ENCODE peak calls at places on chromosomes 11 and 22, in seven cellular contexts. Y is testis; Q is A549; U is cardiac muscle cell; K is kidney; S is CD8-positive, alpha-beta T cell; Z is ovary. V is an unnamed sample.

GRCh38 chr11:15769203-15769602 is 587.1 kb downstream of the SOX6 start:
- DNase-seq in Y (no peak), Q (no peak), U (no peak), K (no peak), S (no peak), Z (no peak), V (peak)

GRCh38 chr11:114185436-114185835 is 110.8 kb upstream of the NNMT start:
- DNase-seq in Y (no peak), Q (no peak), U (no peak), K (no peak), S (peak), Z (no peak), V (no peak)

GRCh38 chr11:114953039-114953438 is 274.7 kb downstream of the NXPE2 start:
- DNase-seq in Y (no peak), Q (peak), U (no peak), K (no peak), S (no peak), Z (no peak), V (no peak)

GRCh38 chr11:32891657-32892354 is 805 bp upstream of the QSER1 start:
- DNase-seq in Y (peak), Q (no peak), U (peak), K (no peak), S (no peak), Z (no peak), V (no peak)

GRCh38 chr11:125072210-125072960 is 9.3 kb downstream of the SLC37A2 start:
- DNase-seq in Y (no peak), Q (no peak), U (no peak), K (no peak), S (no peak), Z (no peak), V (no peak)

GRCh38 chr11:86958259-86958658 is 3.1 kb upstream of the FZD4 start:
- DNase-seq in Y (no peak), Q (no peak), U (no peak), K (no peak), S (no peak), Z (no peak), V (no peak)

GRCh38 chr22:21766933-21767462 is 31.4 kb upstream of the YPEL1 start:
- DNase-seq in Y (no peak), Q (no peak), U (no peak), K (no peak), S (peak), Z (no peak), V (no peak)

GRCh38 chr11:83249972-83250593 is 36.1 kb downstream of the CCDC90B start:
- DNase-seq in Y (peak), Q (peak), U (peak), K (no peak), S (peak), Z (no peak), V (no peak)

GRCh38 chr22:17921871-17922821 is 102.2 kb downstream of the MICAL3 start:
- DNase-seq in Y (no peak), Q (no peak), U (no peak), K (no peak), S (no peak), Z (no peak), V (peak)

GRCh38 chr11:109968781-109969180 is 124.4 kb upstream of the ZC3H12C start:
- DNase-seq in Y (no peak), Q (no peak), U (no peak), K (no peak), S (no peak), Z (no peak), V (no peak)

GRCh38 chr22:41544671-41545476 is 604 bp upstream of the POLR3H start:
- DNase-seq in Y (no peak), Q (no peak), U (no peak), K (no peak), S (no peak), Z (no peak), V (no peak)

GRCh38 chr11:34318111-34319037 is 39.4 kb downstream of the ABTB2 start:
- DNase-seq in Y (no peak), Q (peak), U (peak), K (no peak), S (no peak), Z (no peak), V (peak)

GRCh38 chr11:7892751-7893356 is 38.2 kb downstream of the OR10A6 start:
- DNase-seq in Y (no peak), Q (peak), U (peak), K (no peak), S (no peak), Z (no peak), V (peak)

GRCh38 chr11:2704896-2705606 is 5.3 kb upstream of the KCNQ1OT1 start:
- DNase-seq in Y (no peak), Q (no peak), U (no peak), K (peak), S (no peak), Z (no peak), V (no peak)

GRCh38 chr11:130522284-130522961 is 74.0 kb downstream of the ADAMTS15 start:
- DNase-seq in Y (peak), Q (peak), U (peak), K (peak), S (no peak), Z (peak), V (no peak)

GRCh38 chr22:32475428-32476010 is 908 bp downstream of the FBXO7 start:
- DNase-seq in Y (peak), Q (peak), U (peak), K (no peak), S (no peak), Z (peak), V (no peak)

GRCh38 chr22:37601540-37602442 is 6.8 kb upstream of the GGA1 start:
- DNase-seq in Y (peak), Q (peak), U (peak), K (no peak), S (no peak), Z (no peak), V (peak)

GRCh38 chr22:46651316-46651715 is 31.1 kb downstream of the GRAMD4 start:
- DNase-seq in Y (no peak), Q (no peak), U (no peak), K (no peak), S (no peak), Z (no peak), V (no peak)

GRCh38 chr22:19641254-19641982 is 72.9 kb upstream of the SEPTIN5 start:
- DNase-seq in Y (peak), Q (peak), U (peak), K (no peak), S (no peak), Z (no peak), V (no peak)

GRCh38 chr11:79100093-79100704 is 340.6 kb downstream of the TENM4 start:
- DNase-seq in Y (peak), Q (peak), U (peak), K (no peak), S (no peak), Z (no peak), V (no peak)

GRCh38 chr11:50298182-50298988 is 265.7 kb downstream of the OR4C45 start:
- DNase-seq in Y (peak), Q (no peak), U (no peak), K (no peak), S (no peak), Z (peak), V (no peak)

GRCh38 chr22:37021710-37022482 is 2.4 kb downstream of the MPST start:
- DNase-seq in Y (peak), Q (peak), U (peak), K (peak), S (peak), Z (no peak), V (no peak)

GRCh38 chr11:76234704-76235232 is 28.5 kb upstream of the WNT11 start:
- DNase-seq in Y (no peak), Q (no peak), U (no peak), K (peak), S (no peak), Z (peak), V (no peak)

GRCh38 chr11:126573325-126574076 is 218.0 kb downstream of the ST3GAL4 start:
- DNase-seq in Y (no peak), Q (no peak), U (no peak), K (no peak), S (no peak), Z (no peak), V (no peak)

GRCh38 chr11:68843052-68843561 is 1.4 kb upstream of the CPT1A start:
- DNase-seq in Y (no peak), Q (no peak), U (peak), K (no peak), S (peak), Z (no peak), V (no peak)

GRCh38 chr11:119479685-119480275 is 56.8 kb upstream of the THY1 start:
- DNase-seq in Y (no peak), Q (peak), U (peak), K (peak), S (no peak), Z (no peak), V (no peak)
- TF ChIP-seq CTCF in Y (no peak), Q (peak), U (peak), K (peak), S (no peak), Z (no peak), V (peak)

DNA sequence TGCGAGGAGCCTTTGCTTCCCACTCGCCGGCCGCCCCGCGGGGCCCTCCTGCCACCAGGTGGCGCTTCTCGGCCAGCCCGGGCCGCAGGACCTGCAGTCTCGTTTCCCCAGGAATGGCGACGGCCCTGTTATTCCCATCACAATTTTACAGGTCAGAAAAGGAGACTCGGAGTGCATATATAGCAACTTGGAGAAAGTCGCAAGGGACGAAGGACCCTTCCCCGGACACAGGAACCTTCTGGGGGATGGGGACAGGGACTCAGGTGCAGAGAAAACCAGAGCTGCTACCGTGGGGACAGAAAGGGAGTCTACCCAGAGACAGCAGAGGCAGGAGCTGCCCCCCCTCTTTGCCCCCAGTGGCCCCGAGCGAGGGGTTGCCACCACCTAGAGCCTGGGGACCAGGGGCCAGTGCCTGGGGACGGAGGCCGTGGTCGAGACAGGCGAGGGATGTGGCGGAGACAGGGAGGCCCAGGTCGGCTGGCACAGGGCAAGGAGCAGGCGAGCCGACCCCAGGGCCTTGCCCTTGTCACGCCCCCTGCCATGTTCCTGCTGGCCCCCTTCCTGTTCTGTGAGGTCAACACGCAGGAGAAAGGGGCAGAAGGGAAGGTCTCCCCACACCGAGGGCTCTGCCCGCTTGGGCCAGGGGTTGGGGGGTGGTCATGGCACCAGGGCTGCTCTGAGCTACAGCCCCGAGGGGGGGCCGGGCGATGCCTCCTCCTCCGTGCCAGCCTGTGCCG is 3.5 kb upstream of the KRTAP5-6 start:
- DNase-seq in Y (peak), Q (peak), U (peak), K (peak), S (peak), Z (peak), V (no peak)
- H3K4me3 ChIP-seq in Y (peak), Q (peak), U (peak), K (peak), S (peak), Z (peak), V (peak)

DNA sequence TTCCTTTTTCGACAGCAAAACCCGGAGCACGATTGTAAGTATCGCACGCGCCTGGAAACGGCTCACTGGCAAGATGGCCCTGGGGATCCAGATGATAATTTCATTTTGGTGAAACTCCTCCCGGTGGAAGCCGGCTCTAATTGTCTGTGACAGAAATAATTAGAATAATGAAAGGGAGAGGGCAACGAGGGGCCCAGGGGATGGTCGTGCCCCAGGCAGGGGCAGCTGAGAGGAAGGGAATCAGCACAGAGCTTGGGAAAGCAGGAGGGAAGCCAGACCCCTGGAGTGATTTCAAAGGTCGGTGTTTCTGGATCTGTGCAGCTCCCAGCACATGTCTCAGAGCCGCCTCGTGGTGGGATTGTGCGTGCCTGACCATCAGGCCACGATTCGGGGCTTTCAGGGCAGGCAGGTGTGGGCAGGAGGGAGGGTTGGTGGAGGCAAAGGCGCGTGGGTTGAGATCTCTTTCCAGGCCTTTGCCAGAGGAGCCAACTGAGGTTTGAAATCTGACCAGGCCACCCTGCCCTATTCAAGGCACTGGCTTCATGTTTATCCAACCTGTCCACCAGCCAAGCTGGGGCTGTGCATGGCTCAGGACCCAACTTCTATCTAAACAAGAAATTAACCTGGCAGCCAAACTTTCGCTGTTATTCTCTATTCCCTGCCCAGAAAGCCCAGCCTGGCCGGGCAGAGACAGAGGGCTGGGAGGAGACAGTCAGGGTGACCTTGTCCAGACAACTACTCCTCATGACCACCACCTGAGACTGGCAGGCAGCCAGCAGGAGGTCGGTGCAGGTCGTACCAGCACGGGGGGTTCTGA is 27.8 kb downstream of the ANO1 start:
- DNase-seq in Y (no peak), Q (no peak), U (no peak), K (no peak), S (no peak), Z (no peak), V (no peak)
- TF ChIP-seq CTCF in Y (no peak), Q (no peak), U (no peak), K (no peak), S (no peak), Z (no peak), V (no peak)

GRCh38 chr11:96074551-96075309 is 150.8 kb upstream of the MTMR2 start:
- DNase-seq in Y (no peak), Q (no peak), U (no peak), K (peak), S (no peak), Z (no peak), V (no peak)
- H3K4me3 ChIP-seq in Y (no peak), Q (no peak), U (no peak), K (no peak), S (no peak), Z (no peak), V (no peak)

GRCh38 chr11:73193251-73194033 is 24.6 kb upstream of the P2RY2 start:
- DNase-seq in Y (no peak), Q (no peak), U (no peak), K (peak), S (no peak), Z (no peak), V (no peak)
- TF ChIP-seq CTCF in Y (no peak), Q (no peak), U (no peak), K (no peak), S (no peak), Z (no peak), V (no peak)

GRCh38 chr22:49789289-49790141 is 38.2 kb downstream of the BRD1 start:
- DNase-seq in Y (no peak), Q (no peak), U (peak), K (peak), S (peak), Z (peak), V (no peak)
- H3K4me3 ChIP-seq in Y (no peak), Q (no peak), U (no peak), K (no peak), S (peak), Z (no peak), V (no peak)

GRCh38 chr22:39962071-39962470 is 1.9 kb downstream of the TMA7B start:
- DNase-seq in Y (no peak), Q (no peak), U (no peak), K (no peak), S (no peak), Z (no peak), V (no peak)

GRCh38 chr22:39960791-39961746 is 872 bp downstream of the TMA7B start:
- DNase-seq in Y (no peak), Q (no peak), U (peak), K (no peak), S (peak), Z (no peak), V (no peak)

GRCh38 chr22:39958009-39958711 is 2.0 kb upstream of the TMA7B start:
- DNase-seq in Y (no peak), Q (no peak), U (no peak), K (no peak), S (no peak), Z (no peak), V (no peak)

GRCh38 chr22:39958916-39959639 is 1.1 kb upstream of the TMA7B start:
- DNase-seq in Y (no peak), Q (no peak), U (no peak), K (no peak), S (no peak), Z (no peak), V (no peak)

DNA sequence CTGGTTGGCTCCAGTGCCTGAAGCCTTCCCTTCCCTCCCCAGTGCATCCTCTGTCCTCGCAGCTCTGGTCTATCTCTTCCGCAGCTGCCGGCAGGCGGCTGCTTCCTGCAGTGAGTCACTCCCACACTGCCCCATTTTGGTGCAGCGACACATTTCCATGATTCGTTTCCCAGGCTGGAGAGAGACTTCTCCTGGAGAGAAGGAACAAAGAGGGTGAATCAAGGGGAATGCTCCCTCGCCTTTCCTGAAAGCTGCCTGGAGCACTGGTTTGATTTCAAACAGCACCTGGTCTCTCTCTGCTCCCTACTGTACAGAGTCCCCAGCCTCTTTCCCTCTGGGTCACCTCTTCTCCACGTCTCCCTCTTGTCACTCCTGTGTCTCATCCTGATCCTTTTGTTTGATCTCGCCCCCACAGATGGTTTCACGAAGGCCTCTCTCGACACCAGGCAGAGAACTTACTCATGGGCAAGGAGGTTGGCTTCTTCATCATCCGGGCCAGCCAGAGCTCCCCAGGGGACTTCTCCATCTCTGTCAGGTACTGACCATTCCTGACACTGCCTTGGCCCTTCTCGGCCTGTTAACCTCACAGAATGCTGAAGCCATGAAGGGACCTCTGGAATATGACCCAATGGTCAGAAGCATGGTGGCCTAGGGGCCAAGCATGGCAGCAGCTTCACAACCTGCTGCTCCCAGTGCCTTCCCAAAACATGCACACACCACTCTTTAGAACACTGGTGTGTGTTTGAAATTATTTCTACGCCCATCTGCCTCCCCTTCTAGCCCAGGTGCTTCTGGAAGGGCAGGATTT is at the start of gene TMA7B:
- DNase-seq in Y (peak), Q (peak), U (peak), K (no peak), S (peak), Z (no peak), V (no peak)
- TF ChIP-seq CTCF in Y (no peak), Q (no peak), U (peak), K (no peak), S (no peak), Z (no peak), V (no peak)

DNA sequence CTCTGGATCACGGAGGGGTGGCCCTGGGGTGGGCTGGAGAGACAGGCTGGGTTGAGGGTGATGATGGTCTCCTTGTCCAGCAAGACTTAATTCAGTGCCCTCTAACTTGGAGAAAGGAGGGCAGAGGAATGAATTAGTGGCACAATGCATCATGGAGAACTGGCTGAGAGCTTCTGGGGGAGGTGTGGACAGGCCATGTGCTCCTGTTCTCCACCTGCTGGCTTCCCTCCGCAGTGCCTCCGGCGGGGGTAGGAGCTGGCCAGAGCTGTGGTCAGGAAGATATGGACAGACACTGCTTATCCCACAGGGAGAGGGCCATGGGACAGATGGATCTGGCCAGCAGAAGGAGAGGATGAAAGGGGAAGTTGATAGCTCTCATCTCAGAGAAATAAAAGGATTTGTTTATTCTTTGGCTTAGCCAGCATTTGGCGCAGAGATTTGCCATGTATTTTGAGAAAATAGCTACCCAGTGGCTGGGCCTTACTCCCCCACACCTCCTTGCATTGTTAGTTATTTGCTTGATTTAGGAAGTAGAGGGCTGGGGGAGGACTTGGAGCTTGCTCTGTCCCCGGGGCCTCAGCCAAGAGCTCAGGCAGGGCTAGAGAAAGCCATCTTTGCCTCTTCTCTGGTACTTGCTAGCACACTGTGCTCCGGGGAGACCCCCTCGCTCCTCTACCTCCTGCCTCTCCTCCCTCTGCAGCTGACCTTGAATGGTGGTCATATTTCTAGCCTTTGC is 93.2 kb downstream of the SCN3B start:
- DNase-seq in Y (peak), Q (no peak), U (peak), K (no peak), S (no peak), Z (peak), V (no peak)
- H3K4me3 ChIP-seq in Y (peak), Q (no peak), U (no peak), K (no peak), S (peak), Z (no peak), V (no peak)

DNA sequence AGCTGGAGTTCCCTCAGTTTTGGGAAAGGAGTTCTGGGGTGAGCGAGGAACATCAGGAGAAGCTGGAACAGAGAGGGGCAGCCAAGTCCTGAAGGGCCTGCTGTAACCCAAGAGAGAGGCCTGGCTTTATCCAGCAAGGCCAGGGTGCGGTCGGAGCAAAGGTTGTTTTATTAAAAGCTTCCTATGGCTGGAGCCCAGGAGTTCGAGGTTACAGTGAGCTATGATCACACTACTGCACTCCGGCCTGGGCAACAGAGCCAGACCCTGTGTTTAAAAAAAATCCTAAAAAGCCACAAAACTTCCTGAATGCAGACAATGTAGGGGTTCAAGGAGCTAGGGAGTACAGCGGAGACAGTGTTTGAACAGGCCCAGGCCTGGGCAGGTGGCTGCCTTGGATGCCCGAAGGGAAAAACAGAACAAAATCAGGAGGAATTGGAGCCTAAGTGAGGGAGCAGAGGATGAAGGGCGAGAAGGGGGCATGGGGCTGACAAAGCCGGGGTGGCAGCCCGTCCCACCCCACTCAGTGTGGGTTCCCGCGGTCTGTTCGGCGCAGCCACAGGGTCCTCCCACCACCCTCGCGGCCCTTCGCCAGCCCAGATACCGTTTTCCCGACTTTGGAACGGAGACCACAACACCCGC is 22.1 kb upstream of the MALAT1 start:
- DNase-seq in Y (no peak), Q (no peak), U (no peak), K (peak), S (peak), Z (no peak), V (no peak)
- TF ChIP-seq CTCF in Y (no peak), Q (no peak), U (no peak), K (no peak), S (no peak), Z (no peak), V (no peak)

V was measured in LNCaP clone FGC.